ENCODE peak calls at places on chromosome 17, in five cellular contexts. One of them, this sample, is unnamed.

GRCh38 chr17:74733365-74734122 is 3.5 kb upstream of the RAB37 start:
- DNase-seq in fibroblast of mammary gland: no peak
- DNase-seq in heart right ventricle: no peak
- DNase-seq in testis: no peak
- DNase-seq in psoas muscle: no peak
- DNase-seq in this sample: no peak

GRCh38 chr17:69314246-69315030 is 12.5 kb downstream of the ABCA5 start:
- DNase-seq in fibroblast of mammary gland: no peak
- DNase-seq in heart right ventricle: no peak
- DNase-seq in testis: no peak
- DNase-seq in psoas muscle: no peak
- DNase-seq in this sample: peak

GRCh38 chr17:50169121-50169764 is 3.4 kb downstream of the SGCA start:
- DNase-seq in fibroblast of mammary gland: peak
- DNase-seq in heart right ventricle: peak
- DNase-seq in testis: peak
- DNase-seq in psoas muscle: peak
- DNase-seq in this sample: peak

GRCh38 chr17:78804777-78805176 is 22.7 kb upstream of the CYTH1 start:
- DNase-seq in fibroblast of mammary gland: peak
- DNase-seq in heart right ventricle: peak
- DNase-seq in testis: peak
- DNase-seq in psoas muscle: no peak
- DNase-seq in this sample: no peak

GRCh38 chr17:78990349-78991016 is 10.8 kb upstream of the LGALS3BP start:
- DNase-seq in fibroblast of mammary gland: no peak
- DNase-seq in heart right ventricle: no peak
- DNase-seq in testis: no peak
- DNase-seq in psoas muscle: peak
- DNase-seq in this sample: peak

GRCh38 chr17:60157487-60158040 is 7.8 kb downstream of the CA4 start:
- DNase-seq in fibroblast of mammary gland: no peak
- DNase-seq in heart right ventricle: no peak
- DNase-seq in testis: no peak
- DNase-seq in psoas muscle: no peak
- DNase-seq in this sample: no peak

GRCh38 chr17:67518881-67519280 is 141.8 kb downstream of the PITPNC1 start:
- DNase-seq in fibroblast of mammary gland: peak
- DNase-seq in heart right ventricle: no peak
- DNase-seq in testis: no peak
- DNase-seq in psoas muscle: no peak
- DNase-seq in this sample: no peak

GRCh38 chr17:72810991-72811508 is 281.4 kb downstream of the SLC39A11 start:
- DNase-seq in fibroblast of mammary gland: no peak
- DNase-seq in heart right ventricle: no peak
- DNase-seq in testis: no peak
- DNase-seq in psoas muscle: no peak
- DNase-seq in this sample: no peak

GRCh38 chr17:8226536-8227237 is 16.3 kb upstream of the AURKB start:
- DNase-seq in fibroblast of mammary gland: peak
- DNase-seq in heart right ventricle: peak
- DNase-seq in testis: peak
- DNase-seq in psoas muscle: peak
- DNase-seq in this sample: no peak

GRCh38 chr17:43840814-43841213 is 6.2 kb upstream of the CD300LG start:
- DNase-seq in fibroblast of mammary gland: no peak
- DNase-seq in heart right ventricle: no peak
- DNase-seq in testis: peak
- DNase-seq in psoas muscle: no peak
- DNase-seq in this sample: peak

DNA sequence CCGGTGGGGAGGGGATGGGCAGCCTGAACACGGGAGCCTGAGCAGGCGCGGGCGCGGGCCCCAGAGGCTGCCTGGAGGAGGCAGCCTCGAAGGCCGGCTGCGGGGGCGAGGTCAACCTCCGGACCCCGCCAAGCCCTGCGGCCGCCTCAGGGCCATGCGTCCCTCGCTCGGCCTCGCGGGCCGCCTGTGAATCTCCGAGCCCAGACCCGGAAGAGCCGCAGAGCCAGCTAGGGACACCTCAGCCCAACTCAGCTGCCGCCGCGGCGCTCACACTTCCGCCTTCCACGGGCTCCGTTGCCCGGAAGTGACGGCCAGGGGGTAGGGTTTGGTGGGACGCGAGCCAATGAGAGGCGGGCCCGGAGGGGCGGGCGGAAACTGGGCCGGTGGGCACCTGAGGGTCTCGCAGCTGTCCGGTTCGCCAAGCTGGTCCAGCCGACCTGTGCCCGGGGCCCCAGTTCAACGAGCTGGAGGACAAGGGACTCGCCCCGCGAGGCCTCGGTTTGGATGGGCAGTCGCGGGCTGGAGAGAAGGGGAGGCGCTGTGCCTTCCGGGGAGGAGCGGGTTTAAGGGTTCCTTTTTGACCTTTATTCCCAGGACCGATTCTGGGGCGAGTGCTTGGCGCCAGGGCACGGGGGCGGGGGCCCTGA is at the start of gene SLC38A10:
- DNase-seq in fibroblast of mammary gland: peak
- DNase-seq in heart right ventricle: peak
- DNase-seq in testis: peak
- DNase-seq in psoas muscle: peak
- DNase-seq in this sample: peak
- H3K4me3 ChIP-seq in fibroblast of mammary gland: peak
- H3K4me3 ChIP-seq in heart right ventricle: peak
- H3K4me3 ChIP-seq in testis: peak
- H3K4me3 ChIP-seq in psoas muscle: peak
- H3K4me3 ChIP-seq in this sample: peak

GRCh38 chr17:57751971-57752905 is 7.1 kb upstream of the CCDC182 start:
- DNase-seq in fibroblast of mammary gland: no peak
- DNase-seq in heart right ventricle: no peak
- DNase-seq in testis: no peak
- DNase-seq in psoas muscle: no peak
- DNase-seq in this sample: peak

GRCh38 chr17:57758654-57759053 is 13.6 kb upstream of the CCDC182 start:
- DNase-seq in fibroblast of mammary gland: no peak
- DNase-seq in heart right ventricle: no peak
- DNase-seq in testis: no peak
- DNase-seq in psoas muscle: no peak
- DNase-seq in this sample: no peak

GRCh38 chr17:57757735-57758134 is 12.6 kb upstream of the CCDC182 start:
- DNase-seq in fibroblast of mammary gland: no peak
- DNase-seq in heart right ventricle: no peak
- DNase-seq in testis: no peak
- DNase-seq in psoas muscle: no peak
- DNase-seq in this sample: no peak

GRCh38 chr17:57756941-57757340 is 11.8 kb upstream of the CCDC182 start:
- DNase-seq in fibroblast of mammary gland: no peak
- DNase-seq in heart right ventricle: no peak
- DNase-seq in testis: no peak
- DNase-seq in psoas muscle: no peak
- DNase-seq in this sample: peak

DNA sequence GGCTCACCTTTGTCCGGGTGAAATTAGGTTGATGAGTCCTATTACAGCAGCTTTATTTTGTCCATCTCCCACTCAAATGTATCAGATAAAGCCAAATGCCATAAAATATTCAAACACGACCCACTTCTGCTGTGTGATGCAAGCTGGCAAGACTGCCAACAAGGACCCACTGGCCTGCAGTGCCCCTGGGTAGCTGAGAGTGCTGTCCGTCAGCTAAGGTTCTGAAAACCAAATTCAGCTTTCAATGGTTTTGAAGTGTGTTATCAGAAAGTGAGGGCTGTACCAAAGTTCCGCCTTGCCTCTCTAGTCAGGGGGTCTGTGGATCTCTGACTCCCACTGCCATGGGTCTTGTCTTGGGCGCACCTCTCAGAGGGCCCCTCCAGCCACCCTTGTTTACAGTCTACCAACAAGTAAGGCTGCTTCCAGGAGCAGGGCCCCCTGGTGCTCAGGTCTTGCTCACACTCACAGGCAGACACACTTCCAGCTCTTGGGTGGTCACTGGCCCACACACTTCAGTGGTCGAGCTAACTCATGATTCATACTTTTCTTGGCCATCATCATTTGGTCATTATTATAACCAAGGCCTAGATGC is 10.5 kb upstream of the CCDC182 start:
- DNase-seq in fibroblast of mammary gland: no peak
- DNase-seq in heart right ventricle: no peak
- DNase-seq in testis: no peak
- DNase-seq in psoas muscle: no peak
- DNase-seq in this sample: no peak
- TF ChIP-seq CTCF in fibroblast of mammary gland: no peak
- TF ChIP-seq CTCF in heart right ventricle: no peak
- TF ChIP-seq CTCF in testis: no peak
- TF ChIP-seq CTCF in psoas muscle: no peak
- TF ChIP-seq CTCF in this sample: peak

GRCh38 chr17:4898351-4898750 is 985 bp upstream of the C17orf107 start:
- DNase-seq in fibroblast of mammary gland: no peak
- DNase-seq in heart right ventricle: no peak
- DNase-seq in testis: no peak
- DNase-seq in psoas muscle: no peak
- DNase-seq in this sample: no peak
- H3K4me3 ChIP-seq in fibroblast of mammary gland: no peak
- H3K4me3 ChIP-seq in heart right ventricle: no peak
- H3K4me3 ChIP-seq in testis: no peak
- H3K4me3 ChIP-seq in psoas muscle: no peak
- H3K4me3 ChIP-seq in this sample: no peak

GRCh38 chr17:40448213-40448638 is 5.0 kb downstream of the IGFBP4 start:
- DNase-seq in fibroblast of mammary gland: peak
- DNase-seq in heart right ventricle: peak
- DNase-seq in testis: no peak
- DNase-seq in psoas muscle: peak
- DNase-seq in this sample: no peak

GRCh38 chr17:40443988-40444899 is 994 bp downstream of the IGFBP4 start:
- DNase-seq in fibroblast of mammary gland: peak
- DNase-seq in heart right ventricle: no peak
- DNase-seq in testis: no peak
- DNase-seq in psoas muscle: no peak
- DNase-seq in this sample: no peak

GRCh38 chr17:40447148-40447644 is 3.9 kb downstream of the IGFBP4 start:
- DNase-seq in fibroblast of mammary gland: peak
- DNase-seq in heart right ventricle: peak
- DNase-seq in testis: no peak
- DNase-seq in psoas muscle: peak
- DNase-seq in this sample: no peak

GRCh38 chr17:40443196-40443987 is at the start of gene IGFBP4:
- DNase-seq in fibroblast of mammary gland: peak
- DNase-seq in heart right ventricle: peak
- DNase-seq in testis: peak
- DNase-seq in psoas muscle: peak
- DNase-seq in this sample: peak

GRCh38 chr17:40445769-40446468 is 2.7 kb downstream of the IGFBP4 start:
- DNase-seq in fibroblast of mammary gland: peak
- DNase-seq in heart right ventricle: no peak
- DNase-seq in testis: no peak
- DNase-seq in psoas muscle: no peak
- DNase-seq in this sample: no peak
- TF ChIP-seq CTCF in fibroblast of mammary gland: peak
- TF ChIP-seq CTCF in heart right ventricle: no peak
- TF ChIP-seq CTCF in testis: peak
- TF ChIP-seq CTCF in psoas muscle: no peak
- TF ChIP-seq CTCF in this sample: no peak

DNA sequence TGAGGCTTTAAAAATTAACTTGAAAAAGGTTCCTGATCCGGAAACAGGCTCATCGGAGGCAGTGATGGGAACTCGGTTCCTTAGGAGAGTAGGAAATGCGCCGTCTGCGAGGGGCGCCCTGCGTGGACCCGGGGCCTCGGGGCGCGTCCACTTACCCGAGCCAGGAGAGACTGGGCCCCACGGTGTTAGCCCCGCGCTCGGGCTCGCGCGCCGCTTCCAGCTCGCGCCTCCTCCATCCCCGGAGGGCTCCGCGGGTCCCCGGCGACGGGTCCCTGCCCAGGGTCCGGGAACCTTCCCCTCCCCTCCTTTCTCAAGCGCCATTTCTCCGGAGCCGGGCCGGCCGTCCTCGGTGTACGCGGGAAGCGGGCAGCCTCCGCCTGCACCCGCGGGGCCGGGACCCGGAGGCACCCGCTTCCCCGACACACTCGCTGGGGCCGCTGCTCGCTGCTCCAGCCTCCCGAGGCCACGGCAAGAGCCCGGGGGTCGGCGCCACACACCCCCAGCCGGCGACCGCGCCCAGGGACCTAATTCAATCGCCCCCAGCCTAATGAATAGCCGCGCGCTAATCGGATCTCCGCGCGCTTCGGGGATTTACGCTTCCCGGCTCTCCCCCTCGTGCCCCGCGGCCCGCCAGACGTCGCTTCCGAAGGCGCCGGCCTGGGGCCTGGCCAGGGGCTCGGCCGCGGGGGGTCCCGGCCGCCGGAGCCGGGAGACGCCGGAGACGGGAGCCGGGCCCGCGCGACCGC is 2.2 kb upstream of the BAHCC1 start:
- DNase-seq in fibroblast of mammary gland: no peak
- DNase-seq in heart right ventricle: no peak
- DNase-seq in testis: no peak
- DNase-seq in psoas muscle: peak
- DNase-seq in this sample: peak
- H3K4me3 ChIP-seq in fibroblast of mammary gland: peak
- H3K4me3 ChIP-seq in heart right ventricle: peak
- H3K4me3 ChIP-seq in testis: peak
- H3K4me3 ChIP-seq in psoas muscle: peak
- H3K4me3 ChIP-seq in this sample: peak

DNA sequence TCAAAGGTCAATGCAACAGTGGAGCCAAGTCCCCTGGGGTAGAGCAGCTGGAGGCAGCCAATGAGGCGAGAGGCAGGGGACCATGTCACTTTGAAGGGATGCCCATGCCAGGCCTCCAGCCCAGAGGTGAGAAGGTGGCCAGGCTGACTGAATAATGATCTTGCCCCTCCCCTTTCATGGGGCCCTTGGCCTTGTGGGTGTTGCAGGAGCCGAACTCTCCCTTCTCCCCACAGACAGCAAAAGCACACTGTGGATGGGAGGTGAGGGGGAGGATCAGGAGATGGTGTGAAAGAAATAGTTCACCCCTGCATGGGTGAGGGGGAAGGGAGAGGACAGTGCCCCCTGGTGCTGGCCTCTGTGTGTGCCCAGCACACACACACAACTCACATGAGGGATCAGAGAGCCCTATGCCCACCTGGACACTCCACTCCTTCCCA is 15.8 kb upstream of the TBX21 start:
- DNase-seq in fibroblast of mammary gland: no peak
- DNase-seq in heart right ventricle: no peak
- DNase-seq in testis: no peak
- DNase-seq in psoas muscle: no peak
- DNase-seq in this sample: no peak
- TF ChIP-seq CTCF in fibroblast of mammary gland: peak
- TF ChIP-seq CTCF in heart right ventricle: no peak
- TF ChIP-seq CTCF in testis: no peak
- TF ChIP-seq CTCF in psoas muscle: no peak
- TF ChIP-seq CTCF in this sample: peak

DNA sequence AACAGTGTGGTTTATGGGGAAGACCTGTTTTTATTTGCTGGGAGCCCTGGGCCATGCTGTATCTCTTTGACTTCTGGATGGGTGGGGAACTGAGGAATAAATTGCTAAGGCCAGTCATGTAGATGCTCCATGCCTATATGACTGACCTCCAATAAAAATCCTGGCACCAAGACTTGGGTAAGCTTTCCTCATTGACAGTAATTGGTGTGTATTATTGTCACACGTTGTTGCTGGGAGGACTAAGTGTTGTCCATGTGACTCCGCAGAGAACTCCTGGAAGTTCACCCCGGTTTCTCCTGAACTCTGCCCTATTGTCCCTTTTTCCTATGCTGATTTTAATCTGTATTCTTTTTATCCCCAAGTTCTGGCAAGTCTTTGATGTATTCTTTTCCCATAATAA is 33.4 kb upstream of the USP22 start:
- DNase-seq in fibroblast of mammary gland: no peak
- DNase-seq in heart right ventricle: no peak
- DNase-seq in testis: no peak
- DNase-seq in psoas muscle: no peak
- DNase-seq in this sample: no peak
- H3K4me3 ChIP-seq in fibroblast of mammary gland: no peak
- H3K4me3 ChIP-seq in heart right ventricle: no peak
- H3K4me3 ChIP-seq in testis: no peak
- H3K4me3 ChIP-seq in psoas muscle: peak
- H3K4me3 ChIP-seq in this sample: no peak